ENCODE peak calls at places on chromosomes 3 and 15, in five cellular contexts. One of them, this sample, is unnamed. For H3K4me1, the result is how much of the 10 kb centered on the place peaks cover.

GRCh38 chr3:114427407-114428172 is 133.8 kb downstream of the TIGIT start:
- ATAC-seq in Panc1: no peak
- ATAC-seq in HepG2: no peak
- ATAC-seq in K562: no peak
- ATAC-seq in HCT116: no peak
- ATAC-seq in this sample: no peak

GRCh38 chr3:16741103-16741758 is 136.0 kb upstream of the DAZL start:
- ATAC-seq in Panc1: no peak
- ATAC-seq in HepG2: no peak
- ATAC-seq in K562: no peak
- ATAC-seq in HCT116: no peak
- ATAC-seq in this sample: peak

GRCh38 chr3:175951047-175951694 is 1092.0 kb downstream of the NAALADL2 start:
- ATAC-seq in HCT116: no peak
- ATAC-seq in K562: no peak
- ATAC-seq in HepG2: no peak
- ATAC-seq in Panc1: no peak
- ATAC-seq in this sample: no peak

GRCh38 chr3:20511863-20512262 is 325.9 kb upstream of the SGO1 start:
- ATAC-seq in K562: peak
- ATAC-seq in HCT116: peak
- ATAC-seq in HepG2: peak
- ATAC-seq in Panc1: peak
- ATAC-seq in this sample: peak

GRCh38 chr3:59426851-59427565 is 377.2 kb upstream of the CFAP20DC start:
- ATAC-seq in HepG2: no peak
- ATAC-seq in K562: no peak
- ATAC-seq in HCT116: no peak
- ATAC-seq in Panc1: no peak
- ATAC-seq in this sample: no peak

GRCh38 chr3:175357758-175358157 is 498.6 kb downstream of the NAALADL2 start:
- ATAC-seq in K562: no peak
- ATAC-seq in HepG2: no peak
- ATAC-seq in Panc1: no peak
- ATAC-seq in HCT116: no peak
- ATAC-seq in this sample: no peak

GRCh38 chr15:99906356-99906755 is 173.1 kb upstream of the LYSMD4 start:
- ATAC-seq in Panc1: no peak
- ATAC-seq in K562: no peak
- ATAC-seq in HepG2: no peak
- ATAC-seq in HCT116: no peak
- ATAC-seq in this sample: no peak

GRCh38 chr3:154316974-154317767 is 7.1 kb downstream of the DHX36 start:
- ATAC-seq in HepG2: no peak
- ATAC-seq in Panc1: no peak
- ATAC-seq in K562: no peak
- ATAC-seq in HCT116: no peak
- ATAC-seq in this sample: no peak

GRCh38 chr15:91530951-91531582 is 322.4 kb upstream of the SLCO3A1 start:
- ATAC-seq in HCT116: no peak
- ATAC-seq in K562: no peak
- ATAC-seq in Panc1: no peak
- ATAC-seq in HepG2: no peak
- ATAC-seq in this sample: no peak

GRCh38 chr3:137770821-137771399 is 6.8 kb downstream of the SOX14 start:
- ATAC-seq in HCT116: no peak
- ATAC-seq in Panc1: peak
- ATAC-seq in HepG2: peak
- ATAC-seq in K562: no peak
- ATAC-seq in this sample: no peak

GRCh38 chr3:185656321-185656840 is 70.3 kb downstream of the SENP2 start:
- ATAC-seq in Panc1: peak
- ATAC-seq in K562: no peak
- ATAC-seq in HCT116: no peak
- ATAC-seq in HepG2: no peak
- ATAC-seq in this sample: peak
- TF ChIP-seq POLR2AphosphoS5 in Panc1: no peak
- TF ChIP-seq POLR2AphosphoS5 in K562: no peak
- TF ChIP-seq POLR2AphosphoS5 in HCT116: no peak
- TF ChIP-seq POLR2AphosphoS5 in HepG2: no peak
- TF ChIP-seq POLR2AphosphoS5 in this sample: peak

DNA sequence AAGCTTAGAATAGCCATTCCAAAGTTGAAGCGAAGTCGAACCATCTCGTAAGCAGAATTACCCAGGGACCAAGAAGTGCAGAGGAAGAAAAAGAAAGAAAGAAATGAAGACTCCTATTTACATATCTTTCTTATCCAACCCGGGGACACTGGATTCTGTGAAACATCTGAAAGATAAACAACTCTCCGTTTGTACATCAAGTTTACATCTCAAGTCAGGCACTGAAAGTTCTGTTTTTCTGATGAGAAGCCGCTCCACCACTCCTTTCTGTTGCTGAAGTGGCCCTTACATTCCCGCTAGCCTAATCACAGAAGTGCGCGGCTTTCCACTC is 268 bp upstream of the GANC start:
- ATAC-seq in K562: no peak
- ATAC-seq in HCT116: no peak
- ATAC-seq in HepG2: no peak
- ATAC-seq in Panc1: no peak
- ATAC-seq in this sample: no peak
- H3K4me1 ChIP-seq in K562: under half
- H3K4me1 ChIP-seq in HCT116: under half
- H3K4me1 ChIP-seq in HepG2: under half
- H3K4me1 ChIP-seq in Panc1: under half
- H3K4me1 ChIP-seq in this sample: under half

GRCh38 chr15:58854598-58854997 is 78.9 kb downstream of the SLTM start:
- ATAC-seq in HepG2: no peak
- ATAC-seq in Panc1: no peak
- ATAC-seq in K562: no peak
- ATAC-seq in HCT116: no peak
- ATAC-seq in this sample: no peak

GRCh38 chr15:58856090-58856489 is 77.4 kb downstream of the SLTM start:
- ATAC-seq in Panc1: no peak
- ATAC-seq in HepG2: no peak
- ATAC-seq in K562: no peak
- ATAC-seq in HCT116: no peak
- ATAC-seq in this sample: no peak

DNA sequence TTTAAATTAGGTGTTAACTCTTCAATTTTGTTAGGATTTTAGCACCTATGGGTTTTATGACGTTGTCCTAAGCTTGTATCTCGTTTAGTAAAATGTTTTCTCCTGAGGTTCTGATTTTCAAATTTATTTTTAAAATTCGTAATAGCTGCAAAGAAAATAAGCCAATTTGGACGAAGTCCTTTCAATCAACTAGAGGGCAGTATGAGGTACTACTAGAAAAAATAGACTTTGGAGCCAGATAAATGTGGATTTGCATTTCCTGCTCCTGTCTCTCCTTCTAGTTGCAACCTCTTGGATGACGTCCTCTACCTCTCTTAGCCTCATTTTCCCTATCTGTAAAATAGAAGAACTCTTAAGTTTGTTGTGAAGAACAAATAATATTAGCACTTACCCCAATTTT is 81.1 kb downstream of the SLTM start:
- ATAC-seq in K562: peak
- ATAC-seq in HepG2: peak
- ATAC-seq in HCT116: no peak
- ATAC-seq in Panc1: no peak
- ATAC-seq in this sample: no peak
- TF ChIP-seq CTCF in K562: no peak
- TF ChIP-seq CTCF in HepG2: peak
- TF ChIP-seq CTCF in HCT116: no peak
- TF ChIP-seq CTCF in Panc1: no peak
- TF ChIP-seq CTCF in this sample: no peak

DNA sequence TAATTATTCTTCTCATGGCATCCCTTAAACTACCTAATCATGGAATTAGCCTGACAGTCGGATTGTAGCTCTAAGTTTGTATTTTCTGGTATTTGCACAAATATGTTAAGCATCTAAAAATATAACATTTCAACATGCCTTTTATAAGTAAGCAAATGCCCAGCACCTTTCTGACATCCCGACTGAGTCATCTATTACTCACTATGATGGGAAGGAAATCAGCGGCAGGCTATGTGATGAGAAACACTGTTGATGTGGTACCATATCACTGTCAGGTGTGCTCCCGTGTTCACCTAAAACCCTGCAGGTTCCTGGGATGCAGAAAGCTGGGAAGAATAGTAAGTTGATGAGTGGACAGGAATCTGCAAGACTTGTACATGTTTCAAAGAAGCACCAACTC is 367.8 kb upstream of the IL12A start:
- ATAC-seq in HCT116: peak
- ATAC-seq in K562: no peak
- ATAC-seq in Panc1: no peak
- ATAC-seq in HepG2: no peak
- ATAC-seq in this sample: no peak
- TF ChIP-seq POLR2AphosphoS5 in HCT116: no peak
- TF ChIP-seq POLR2AphosphoS5 in K562: no peak
- TF ChIP-seq POLR2AphosphoS5 in Panc1: no peak
- TF ChIP-seq POLR2AphosphoS5 in HepG2: no peak
- TF ChIP-seq POLR2AphosphoS5 in this sample: peak

DNA sequence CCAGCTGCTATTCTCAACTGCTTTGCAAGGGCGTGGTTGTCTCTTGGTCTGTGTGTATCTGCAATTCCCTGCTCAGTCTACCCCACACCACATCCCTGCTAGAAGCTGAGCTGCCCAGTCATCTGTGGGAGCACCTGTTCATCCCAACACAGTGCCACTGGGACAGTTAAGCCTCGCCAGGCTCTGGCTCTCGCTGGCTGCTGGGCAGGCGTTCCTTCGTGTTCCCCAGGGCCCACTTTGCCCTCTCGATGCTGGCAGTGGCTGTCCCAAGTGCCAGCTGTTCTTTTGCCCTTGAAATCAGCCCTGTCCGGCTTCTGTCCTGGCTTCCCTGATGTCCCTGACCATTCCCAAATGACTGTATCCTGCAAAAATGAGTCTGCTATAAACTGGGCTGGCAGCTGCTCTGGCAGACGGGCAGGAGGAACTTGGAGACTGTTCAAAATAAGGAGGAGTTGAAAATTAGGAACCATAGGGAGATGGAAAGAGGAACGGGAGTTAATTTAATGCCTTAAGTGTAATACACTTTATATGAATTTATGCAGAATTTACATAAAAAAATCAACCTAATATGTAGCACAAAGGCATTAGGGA is 91.7 kb upstream of the KLHL25 start:
- ATAC-seq in HepG2: no peak
- ATAC-seq in K562: no peak
- ATAC-seq in HCT116: no peak
- ATAC-seq in Panc1: peak
- ATAC-seq in this sample: no peak
- H3K4me1 ChIP-seq in HepG2: under half
- H3K4me1 ChIP-seq in K562: under half
- H3K4me1 ChIP-seq in HCT116: under half
- H3K4me1 ChIP-seq in Panc1: under half
- H3K4me1 ChIP-seq in this sample: under half

GRCh38 chr3:72300621-72301020 is 515.7 kb upstream of the PROK2 start:
- ATAC-seq in K562: no peak
- ATAC-seq in HepG2: no peak
- ATAC-seq in Panc1: no peak
- ATAC-seq in HCT116: no peak
- ATAC-seq in this sample: no peak
- TF ChIP-seq CTCF in K562: no peak
- TF ChIP-seq CTCF in HepG2: no peak
- TF ChIP-seq CTCF in Panc1: no peak
- TF ChIP-seq CTCF in HCT116: no peak
- TF ChIP-seq CTCF in this sample: no peak

GRCh38 chr3:196531418-196531817 is 16.3 kb upstream of the SMCO1 start:
- ATAC-seq in K562: no peak
- ATAC-seq in HepG2: no peak
- ATAC-seq in Panc1: no peak
- ATAC-seq in HCT116: no peak
- ATAC-seq in this sample: no peak

GRCh38 chr3:196524527-196524926 is 9.4 kb upstream of the SMCO1 start:
- ATAC-seq in HCT116: peak
- ATAC-seq in Panc1: peak
- ATAC-seq in HepG2: peak
- ATAC-seq in K562: peak
- ATAC-seq in this sample: no peak

GRCh38 chr3:196533260-196533681 is 18.1 kb upstream of the SMCO1 start:
- ATAC-seq in HCT116: no peak
- ATAC-seq in Panc1: no peak
- ATAC-seq in HepG2: peak
- ATAC-seq in K562: no peak
- ATAC-seq in this sample: no peak

GRCh38 chr3:196525141-196525540 is 10.0 kb upstream of the SMCO1 start:
- ATAC-seq in HCT116: no peak
- ATAC-seq in K562: no peak
- ATAC-seq in HepG2: no peak
- ATAC-seq in Panc1: no peak
- ATAC-seq in this sample: no peak

GRCh38 chr3:196528639-196529233 is 13.6 kb upstream of the SMCO1 start:
- ATAC-seq in Panc1: no peak
- ATAC-seq in K562: peak
- ATAC-seq in HCT116: peak
- ATAC-seq in HepG2: peak
- ATAC-seq in this sample: peak
- TF ChIP-seq POLR2AphosphoS5 in Panc1: no peak
- TF ChIP-seq POLR2AphosphoS5 in K562: peak
- TF ChIP-seq POLR2AphosphoS5 in HCT116: peak
- TF ChIP-seq POLR2AphosphoS5 in HepG2: no peak
- TF ChIP-seq POLR2AphosphoS5 in this sample: no peak

DNA sequence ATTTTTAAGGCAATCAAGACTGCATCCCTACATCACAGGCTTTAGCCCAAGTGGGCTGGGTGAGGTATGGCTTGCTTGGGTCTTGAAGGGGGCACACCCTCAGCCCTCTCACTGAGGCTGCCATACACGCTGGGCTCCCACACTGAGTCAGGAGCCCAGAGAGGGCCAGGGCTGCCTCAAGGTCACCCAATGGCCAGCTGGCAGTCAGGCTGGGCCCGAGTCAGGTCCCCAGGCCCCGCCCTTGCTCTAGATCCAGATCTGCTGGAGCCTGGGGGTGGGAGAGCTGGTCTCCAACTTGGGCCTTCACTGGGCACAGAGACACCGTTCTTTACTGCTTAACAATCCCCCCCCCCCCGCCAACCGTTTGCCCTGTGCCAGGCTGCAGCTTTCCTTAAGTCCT is 88.1 kb downstream of the IQSEC1 start:
- ATAC-seq in HepG2: peak
- ATAC-seq in K562: no peak
- ATAC-seq in Panc1: no peak
- ATAC-seq in HCT116: no peak
- ATAC-seq in this sample: no peak
- H3K4me1 ChIP-seq in HepG2: under half
- H3K4me1 ChIP-seq in K562: under half
- H3K4me1 ChIP-seq in Panc1: under half
- H3K4me1 ChIP-seq in HCT116: under half
- H3K4me1 ChIP-seq in this sample: under half

DNA sequence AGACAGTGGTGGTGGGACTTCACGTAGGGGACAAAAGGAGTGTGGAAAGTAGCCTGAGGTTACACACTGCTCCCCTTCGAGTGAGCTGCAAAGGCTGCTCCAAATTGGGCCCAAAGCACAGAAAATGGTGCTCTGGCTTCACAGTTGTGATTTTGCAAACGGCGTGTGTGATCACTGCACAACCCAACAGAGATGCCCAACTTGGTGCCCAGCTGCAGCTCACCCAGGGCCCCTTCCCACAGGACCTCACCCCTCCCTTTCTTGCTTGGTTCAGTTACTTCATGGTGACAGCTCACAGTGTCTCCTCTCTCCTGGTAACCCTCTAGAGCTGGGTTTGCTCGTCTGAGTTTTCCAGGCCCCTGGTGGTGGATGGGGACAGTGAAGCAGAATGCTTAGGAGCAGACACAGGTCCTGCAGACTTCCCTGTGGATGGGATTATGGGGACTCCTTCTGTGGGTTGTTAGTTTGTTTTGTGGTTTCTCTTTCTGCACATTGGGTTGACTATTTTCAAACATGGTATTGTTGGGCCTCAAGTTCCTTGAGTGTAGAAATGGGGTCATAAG is 98.3 kb downstream of the TOP2B start:
- ATAC-seq in Panc1: no peak
- ATAC-seq in HepG2: peak
- ATAC-seq in HCT116: peak
- ATAC-seq in K562: peak
- ATAC-seq in this sample: no peak
- TF ChIP-seq CTCF in Panc1: no peak
- TF ChIP-seq CTCF in HepG2: no peak
- TF ChIP-seq CTCF in HCT116: peak
- TF ChIP-seq CTCF in K562: peak
- TF ChIP-seq CTCF in this sample: no peak

This sample was measured in gastroesophageal sphincter.